ENCODE peak calls at places on chromosomes 3 and 15, in eight cellular contexts. One of them, this sample, is unnamed.
A peak's percentile ranks its signal among the peaks of the same experiment; 100 is the strongest.

GRCh38 chr15:50907866-50908208 is 646 bp upstream of the AP4E1 start:
- DNase-seq in T-helper 9 cell: peak; percentile 36
- DNase-seq in fibroblast of lung: no peak
- DNase-seq in nucleus accumbens: peak; percentile 59
- DNase-seq in foreskin fibroblast: peak; percentile 66
- DNase-seq in activated T-helper 9 cell treated with anti-CD3 and anti-CD28 coated beads, Interleukin-2, amount 50 U/mL, for 16 hours: peak; percentile 26
- DNase-seq in cardiac muscle cell: peak; percentile 49
- DNase-seq in Right ventricle myocardium inferior: no peak
- DNase-seq in this sample: peak; percentile 27

GRCh38 chr3:94225176-94225742 is 162.4 kb downstream of the NSUN3 start:
- DNase-seq in activated T-helper 9 cell treated with anti-CD3 and anti-CD28 coated beads, Interleukin-2, amount 50 U/mL, for 16 hours: no peak
- DNase-seq in cardiac muscle cell: no peak
- DNase-seq in nucleus accumbens: no peak
- DNase-seq in Right ventricle myocardium inferior: no peak
- DNase-seq in foreskin fibroblast: no peak
- DNase-seq in T-helper 9 cell: no peak
- DNase-seq in fibroblast of lung: no peak
- DNase-seq in this sample: no peak

GRCh38 chr3:181879926-181880325 is 168.2 kb downstream of the SOX2 start:
- DNase-seq in activated T-helper 9 cell treated with anti-CD3 and anti-CD28 coated beads, Interleukin-2, amount 50 U/mL, for 16 hours: no peak
- DNase-seq in fibroblast of lung: no peak
- DNase-seq in cardiac muscle cell: peak; percentile 11
- DNase-seq in T-helper 9 cell: no peak
- DNase-seq in nucleus accumbens: no peak
- DNase-seq in foreskin fibroblast: no peak
- DNase-seq in Right ventricle myocardium inferior: no peak
- DNase-seq in this sample: no peak

GRCh38 chr15:95558131-95558530 is 772.4 kb upstream of the NR2F2 start:
- DNase-seq in T-helper 9 cell: no peak
- DNase-seq in nucleus accumbens: no peak
- DNase-seq in cardiac muscle cell: peak; percentile 22
- DNase-seq in Right ventricle myocardium inferior: no peak
- DNase-seq in fibroblast of lung: peak; percentile 15
- DNase-seq in activated T-helper 9 cell treated with anti-CD3 and anti-CD28 coated beads, Interleukin-2, amount 50 U/mL, for 16 hours: no peak
- DNase-seq in foreskin fibroblast: peak; percentile 10
- DNase-seq in this sample: no peak

GRCh38 chr3:105385179-105385578 is 18.5 kb downstream of the ALCAM start:
- DNase-seq in nucleus accumbens: no peak
- DNase-seq in fibroblast of lung: no peak
- DNase-seq in Right ventricle myocardium inferior: no peak
- DNase-seq in T-helper 9 cell: no peak
- DNase-seq in foreskin fibroblast: peak; percentile 35
- DNase-seq in cardiac muscle cell: no peak
- DNase-seq in activated T-helper 9 cell treated with anti-CD3 and anti-CD28 coated beads, Interleukin-2, amount 50 U/mL, for 16 hours: no peak
- DNase-seq in this sample: no peak

GRCh38 chr15:66876423-66876730 is 174.3 kb downstream of the SMAD6 start:
- DNase-seq in Right ventricle myocardium inferior: no peak
- DNase-seq in fibroblast of lung: no peak
- DNase-seq in cardiac muscle cell: no peak
- DNase-seq in nucleus accumbens: no peak
- DNase-seq in activated T-helper 9 cell treated with anti-CD3 and anti-CD28 coated beads, Interleukin-2, amount 50 U/mL, for 16 hours: no peak
- DNase-seq in T-helper 9 cell: no peak
- DNase-seq in foreskin fibroblast: no peak
- DNase-seq in this sample: no peak

GRCh38 chr3:153978023-153978422 is 143.2 kb upstream of the ARHGEF26 start:
- DNase-seq in activated T-helper 9 cell treated with anti-CD3 and anti-CD28 coated beads, Interleukin-2, amount 50 U/mL, for 16 hours: no peak
- DNase-seq in fibroblast of lung: no peak
- DNase-seq in Right ventricle myocardium inferior: no peak
- DNase-seq in cardiac muscle cell: no peak
- DNase-seq in foreskin fibroblast: no peak
- DNase-seq in T-helper 9 cell: no peak
- DNase-seq in nucleus accumbens: no peak
- DNase-seq in this sample: no peak

GRCh38 chr3:160106905-160107861 is 118.0 kb upstream of the C3orf80 start:
- DNase-seq in nucleus accumbens: no peak
- DNase-seq in Right ventricle myocardium inferior: no peak
- DNase-seq in cardiac muscle cell: no peak
- DNase-seq in T-helper 9 cell: no peak
- DNase-seq in activated T-helper 9 cell treated with anti-CD3 and anti-CD28 coated beads, Interleukin-2, amount 50 U/mL, for 16 hours: no peak
- DNase-seq in fibroblast of lung: no peak
- DNase-seq in foreskin fibroblast: no peak
- DNase-seq in this sample: no peak

GRCh38 chr3:171461087-171461917 is 1.1 kb upstream of the TNIK start:
- DNase-seq in nucleus accumbens: no peak
- DNase-seq in Right ventricle myocardium inferior: no peak
- DNase-seq in cardiac muscle cell: peak; percentile 63
- DNase-seq in foreskin fibroblast: peak; percentile 62
- DNase-seq in activated T-helper 9 cell treated with anti-CD3 and anti-CD28 coated beads, Interleukin-2, amount 50 U/mL, for 16 hours: peak; percentile 17
- DNase-seq in fibroblast of lung: peak; percentile 23
- DNase-seq in T-helper 9 cell: no peak
- DNase-seq in this sample: peak; percentile 24

GRCh38 chr3:172182797-172183196 is 143.4 kb downstream of the FNDC3B start:
- DNase-seq in Right ventricle myocardium inferior: no peak
- DNase-seq in fibroblast of lung: no peak
- DNase-seq in foreskin fibroblast: no peak
- DNase-seq in cardiac muscle cell: no peak
- DNase-seq in T-helper 9 cell: no peak
- DNase-seq in activated T-helper 9 cell treated with anti-CD3 and anti-CD28 coated beads, Interleukin-2, amount 50 U/mL, for 16 hours: no peak
- DNase-seq in nucleus accumbens: no peak
- DNase-seq in this sample: no peak

GRCh38 chr3:126678691-126679317 is 23.9 kb upstream of the TXNRD3 start:
- DNase-seq in foreskin fibroblast: no peak
- DNase-seq in Right ventricle myocardium inferior: no peak
- DNase-seq in T-helper 9 cell: no peak
- DNase-seq in fibroblast of lung: no peak
- DNase-seq in nucleus accumbens: no peak
- DNase-seq in activated T-helper 9 cell treated with anti-CD3 and anti-CD28 coated beads, Interleukin-2, amount 50 U/mL, for 16 hours: no peak
- DNase-seq in cardiac muscle cell: no peak
- DNase-seq in this sample: no peak

GRCh38 chr3:189041482-189042090 is 130.2 kb upstream of the TPRG1 start:
- DNase-seq in Right ventricle myocardium inferior: no peak
- DNase-seq in cardiac muscle cell: peak; percentile 57
- DNase-seq in T-helper 9 cell: peak; percentile 55
- DNase-seq in foreskin fibroblast: peak; percentile 41
- DNase-seq in activated T-helper 9 cell treated with anti-CD3 and anti-CD28 coated beads, Interleukin-2, amount 50 U/mL, for 16 hours: peak; percentile 57
- DNase-seq in nucleus accumbens: no peak
- DNase-seq in fibroblast of lung: peak; percentile 55
- DNase-seq in this sample: peak; percentile 58

GRCh38 chr15:97081666-97082226 is 751.2 kb downstream of the NR2F2 start:
- DNase-seq in T-helper 9 cell: no peak
- DNase-seq in fibroblast of lung: no peak
- DNase-seq in foreskin fibroblast: no peak
- DNase-seq in activated T-helper 9 cell treated with anti-CD3 and anti-CD28 coated beads, Interleukin-2, amount 50 U/mL, for 16 hours: no peak
- DNase-seq in nucleus accumbens: no peak
- DNase-seq in cardiac muscle cell: no peak
- DNase-seq in Right ventricle myocardium inferior: no peak
- DNase-seq in this sample: no peak